ENCODE peak calls at places on chromosome 19, in six cellular contexts. F is mesendoderm, Q is BJ, O is GM04503, X is HT-29, W is T-helper 17 cell. Y is an unnamed sample.

GRCh38 chr19:41325947-41326706 is 16.2 kb downstream of the CCDC97 start:
- DNase-seq in O (no peak), X (no peak), W (no peak), F (no peak), Q (peak), Y (peak)

GRCh38 chr19:35063940-35064818 is 22.7 kb downstream of the HPN start:
- DNase-seq in X (no peak), Q (no peak), W (no peak), F (no peak), O (peak), Y (peak)

GRCh38 chr19:56699552-56699951 is 28.0 kb upstream of the ZNF835 start:
- DNase-seq in Q (no peak), X (no peak), O (no peak), F (no peak), W (no peak), Y (no peak)

GRCh38 chr19:35545855-35546381 is 492 bp downstream of the TMEM147 start:
- DNase-seq in W (peak), Q (no peak), F (peak), X (peak), O (no peak), Y (peak)

GRCh38 chr19:738509-739128 is 12.3 kb upstream of the MISP start:
- DNase-seq in X (no peak), Q (no peak), F (no peak), O (no peak), W (no peak), Y (no peak)

GRCh38 chr19:45883586-45883880 is 2.4 kb downstream of the IRF2BP1 start:
- DNase-seq in F (no peak), W (no peak), O (no peak), X (no peak), Q (no peak), Y (no peak)

GRCh38 chr19:23286477-23286876 is 36.3 kb upstream of the ZNF724 start:
- DNase-seq in X (no peak), Q (no peak), F (peak), W (no peak), O (no peak), Y (no peak)

GRCh38 chr19:10270616-10271394 is at the start of gene ICAM1:
- DNase-seq in X (peak), F (peak), Q (no peak), W (peak), O (no peak), Y (peak)

GRCh38 chr19:55635334-55635717 is 5.5 kb upstream of the ZNF580 start:
- DNase-seq in Q (no peak), W (no peak), O (no peak), X (no peak), F (no peak), Y (no peak)

GRCh38 chr19:42350417-42350816 is 25.0 kb downstream of the MEGF8 start:
- DNase-seq in F (no peak), O (no peak), X (no peak), W (no peak), Q (no peak), Y (no peak)

GRCh38 chr19:27635401-27635800 is 1577.5 kb downstream of the UQCRFS1 start:
- DNase-seq in W (no peak), Q (no peak), O (no peak), F (no peak), X (no peak), Y (no peak)

GRCh38 chr19:35342430-35342829 is 5.3 kb upstream of the FFAR1 start:
- DNase-seq in F (peak), X (no peak), Q (no peak), W (no peak), O (no peak), Y (no peak)

GRCh38 chr19:29329460-29330134 is 116.6 kb upstream of the UQCRFS1 start:
- DNase-seq in X (peak), W (no peak), Q (no peak), F (peak), O (no peak), Y (peak)

GRCh38 chr19:46381746-46382345 is 31.5 kb downstream of the CCDC8 start:
- DNase-seq in X (no peak), Q (no peak), F (no peak), W (no peak), O (no peak), Y (no peak)

GRCh38 chr19:18278521-18279265 is 2.7 kb downstream of the JUND start:
- DNase-seq in Q (no peak), W (no peak), O (no peak), X (peak), F (peak), Y (no peak)

GRCh38 chr19:56751078-56751489 is 79.5 kb upstream of the ZNF835 start:
- DNase-seq in Q (no peak), W (no peak), X (no peak), F (peak), O (no peak), Y (no peak)

GRCh38 chr19:50358483-50359431 is 6.7 kb downstream of the NAPSA start:
- DNase-seq in Q (no peak), O (no peak), W (peak), X (no peak), F (no peak), Y (peak)

GRCh38 chr19:33580645-33581037 is 41.1 kb upstream of the CHST8 start:
- DNase-seq in Q (no peak), F (no peak), X (no peak), W (no peak), O (no peak), Y (no peak)

GRCh38 chr19:13398780-13399726 is 107.2 kb downstream of the CACNA1A start:
- DNase-seq in Q (peak), X (no peak), F (no peak), W (no peak), O (peak), Y (peak)

GRCh38 chr19:18206018-18206417 is 2.2 kb upstream of the RAB3A start:
- DNase-seq in F (no peak), W (no peak), O (no peak), X (no peak), Q (no peak), Y (no peak)

GRCh38 chr19:58560921-58561320 is 2.5 kb upstream of the UBE2M start:
- DNase-seq in F (no peak), W (no peak), O (no peak), X (no peak), Q (no peak), Y (no peak)

GRCh38 chr19:58581227-58582141 is 8.3 kb upstream of the MZF1 start:
- DNase-seq in O (peak), Q (peak), X (peak), F (peak), W (peak), Y (peak)

GRCh38 chr19:4373601-4374441 is 26.5 kb downstream of the SH3GL1 start:
- DNase-seq in O (peak), Q (peak), W (no peak), F (no peak), X (no peak), Y (peak)

GRCh38 chr19:1632462-1633268 is 19.8 kb downstream of the TCF3 start:
- DNase-seq in W (no peak), O (no peak), X (no peak), F (no peak), Q (no peak), Y (no peak)

GRCh38 chr19:16628984-16629691 is 1.1 kb upstream of the MED26 start:
- DNase-seq in O (peak), Q (peak), F (peak), W (no peak), X (peak), Y (peak)

GRCh38 chr19:49593233-49594113 is 2.5 kb downstream of the PRR12 start:
- DNase-seq in O (no peak), Q (peak), X (peak), F (peak), W (peak), Y (peak)

GRCh38 chr19:15701757-15702589 is 25.9 kb upstream of the OR10H2 start:
- DNase-seq in F (no peak), W (no peak), X (peak), Q (no peak), O (no peak), Y (no peak)

GRCh38 chr19:19444694-19445155 is 39.2 kb downstream of the GATAD2A start:
- DNase-seq in Q (no peak), O (no peak), F (peak), W (no peak), X (no peak), Y (peak)

GRCh38 chr19:7381073-7381390 is 32.3 kb downstream of the ARHGEF18 start:
- DNase-seq in F (no peak), X (no peak), O (no peak), Q (no peak), W (no peak), Y (no peak)

GRCh38 chr19:46579286-46579944 is 21.7 kb upstream of the CALM3 start:
- DNase-seq in W (no peak), O (no peak), X (no peak), Q (no peak), F (peak), Y (no peak)

GRCh38 chr19:30226464-30227070 is 145.6 kb upstream of the ZNF536 start:
- DNase-seq in X (no peak), W (no peak), F (peak), Q (no peak), O (no peak), Y (peak)

GRCh38 chr19:36514012-36514612 is 14.0 kb downstream of the ZNF260 start:
- DNase-seq in O (no peak), Q (no peak), X (no peak), F (peak), W (no peak), Y (no peak)

GRCh38 chr19:49084206-49085019 is 838 bp upstream of the SNRNP70 start:
- DNase-seq in F (no peak), O (no peak), X (no peak), W (no peak), Q (no peak), Y (no peak)

Y was measured in GM03348.